ENCODE peak calls at places on chromosomes 3 and 15, in four cellular contexts. M is left ventricle myocardium superior, D is NCI-H146, H is ecto neural progenitor cell. P is an unnamed sample.

GRCh38 chr3:8712045-8712870 is 21.3 kb upstream of the CAV3 start:
- DNase-seq in M (peak), D (no peak), H (no peak), P (peak)

GRCh38 chr15:32818758-32819405 is 101.1 kb downstream of the GREM1 start:
- DNase-seq in M (no peak), D (no peak), H (no peak), P (no peak)

GRCh38 chr15:74203914-74204431 is 1.4 kb upstream of the STRA6 start:
- DNase-seq in M (peak), D (peak), H (peak), P (no peak)

GRCh38 chr3:59772416-59773408 is 722.9 kb upstream of the CFAP20DC start:
- DNase-seq in M (no peak), D (no peak), H (no peak), P (no peak)

GRCh38 chr3:65820600-65820999 is 218.1 kb downstream of the MAGI1 start:
- DNase-seq in M (no peak), D (no peak), H (no peak), P (no peak)

GRCh38 chr15:39488498-39488897 is 92.4 kb upstream of the THBS1 start:
- DNase-seq in M (no peak), D (no peak), H (no peak), P (no peak)

GRCh38 chr15:56765252-56765651 is 31.9 kb upstream of the ZNF280D start:
- DNase-seq in M (no peak), D (no peak), H (no peak), P (no peak)

GRCh38 chr3:140167600-140168281 is 232.8 kb downstream of the CLSTN2 start:
- DNase-seq in M (no peak), D (no peak), H (no peak), P (no peak)

GRCh38 chr3:174397848-174398247 is 461.3 kb upstream of the NAALADL2 start:
- DNase-seq in M (no peak), D (no peak), H (no peak), P (peak)

GRCh38 chr3:137765310-137766033 is 1.4 kb downstream of the SOX14 start:
- DNase-seq in M (no peak), D (no peak), H (peak), P (no peak)

GRCh38 chr3:14432996-14433572 is 30.7 kb downstream of the SLC6A6 start:
- DNase-seq in M (no peak), D (peak), H (no peak), P (no peak)

GRCh38 chr3:182793663-182794454 is 555 bp downstream of the ATP11B start:
- DNase-seq in M (peak), D (peak), H (peak), P (peak)

GRCh38 chr3:100403956-100404548 is 2.7 kb downstream of the LNP1 start:
- DNase-seq in M (no peak), D (no peak), H (no peak), P (no peak)

GRCh38 chr3:67640023-67640660 is 14.3 kb downstream of the SUCLG2 start:
- DNase-seq in M (no peak), D (no peak), H (no peak), P (no peak)

GRCh38 chr15:33460166-33460805 is 149.5 kb downstream of the RYR3 start:
- DNase-seq in M (no peak), D (no peak), H (no peak), P (no peak)

GRCh38 chr15:84099181-84099580 is 136.4 kb upstream of the GOLGA6L4 start:
- DNase-seq in M (peak), D (peak), H (no peak), P (peak)

GRCh38 chr3:192445768-192446644 is 281.3 kb downstream of the FGF12 start:
- DNase-seq in M (no peak), D (peak), H (no peak), P (no peak)

P was measured in MV-4-11.